ENCODE peak calls at places on chromosomes 1 and 21, in five cellular contexts. E is nephron progenitor cell; R is fibroblast of lung; D is stimulated activated CD4-positive, alpha-beta T cell treated with anti-CD3 and anti-CD28 coated beads, Interleukin-2, amount 100 ng/mL, for 48 hours; J is nucleus accumbens. B is an unnamed sample.

GRCh38 chr1:204380293-204380831 is 20.6 kb upstream of the PLEKHA6 start:
- DNase-seq in D (no peak), E (no peak), J (no peak), R (no peak), B (no peak)

GRCh38 chr21:45887121-45887611 is 94.4 kb upstream of the COL6A1 start:
- DNase-seq in E (no peak), J (peak; percentile 41), R (peak; percentile 50), D (no peak), B (no peak)

GRCh38 chr1:182102042-182102416 is 40.5 kb upstream of the ZNF648 start:
- DNase-seq in D (no peak), E (no peak), R (no peak), J (no peak), B (no peak)

GRCh38 chr1:238951809-238952208 is 434.6 kb upstream of the CHRM3 start:
- DNase-seq in D (no peak), J (no peak), R (peak; percentile 49), E (peak; percentile 22), B (no peak)

GRCh38 chr1:70146488-70146887 is 58.9 kb downstream of the LRRC40 start:
- DNase-seq in J (no peak), D (no peak), R (peak; percentile 70), E (no peak), B (no peak)

GRCh38 chr1:43902058-43902831 is 31.4 kb upstream of the ARTN start:
- DNase-seq in R (no peak), E (no peak), J (no peak), D (no peak), B (no peak)

GRCh38 chr1:183841550-183841949 is 36.6 kb downstream of the RGL1 start:
- DNase-seq in J (no peak), D (no peak), E (no peak), R (no peak), B (no peak)

GRCh38 chr21:44969965-44970755 is 30.3 kb downstream of the SLX9 start:
- DNase-seq in D (no peak), R (no peak), E (no peak), J (no peak), B (peak; percentile 47)

GRCh38 chr1:94243665-94244064 is 6.3 kb upstream of the ARHGAP29 start:
- DNase-seq in R (no peak), D (no peak), E (no peak), J (no peak), B (no peak)

GRCh38 chr1:30747028-30748008 is 10.3 kb downstream of the LAPTM5 start:
- DNase-seq in E (no peak), J (no peak), R (no peak), D (no peak), B (no peak)

GRCh38 chr1:87410771-87411170 is 82.1 kb downstream of the LMO4 start:
- DNase-seq in D (no peak), J (peak; percentile 90), R (peak; percentile 28), E (no peak), B (no peak)

GRCh38 chr1:111503585-111504060 is at the start of the genes ADORA3 and TMIGD3:
- DNase-seq in J (no peak), R (no peak), E (no peak), D (no peak), B (no peak)

GRCh38 chr1:110606784-110607662 is 865 bp upstream of the KCNA2 start:
- DNase-seq in J (no peak), D (no peak), R (no peak), E (peak; percentile 53), B (no peak)

GRCh38 chr1:9860887-9861286 is 37.1 kb upstream of the CLSTN1 start:
- DNase-seq in R (no peak), D (no peak), J (no peak), E (no peak), B (no peak)

GRCh38 chr1:22184892-22185612 is 42.2 kb upstream of the WNT4 start:
- DNase-seq in E (peak; percentile 50), D (no peak), J (no peak), R (peak; percentile 5), B (no peak)

GRCh38 chr1:50977575-50978143 is 7.6 kb downstream of the CDKN2C start:
- DNase-seq in E (peak; percentile 62), D (no peak), J (no peak), R (peak; percentile 60), B (peak; percentile 60)

GRCh38 chr1:15507278-15507677 is 16.7 kb downstream of the CASP9 start:
- DNase-seq in J (no peak), D (no peak), E (no peak), R (no peak), B (no peak)

GRCh38 chr1:67188137-67188536 is 21.9 kb downstream of the IL23R start:
- DNase-seq in R (no peak), D (no peak), J (no peak), E (no peak), B (no peak)

GRCh38 chr1:20035114-20035513 is 34.9 kb upstream of the PLA2G5 start:
- DNase-seq in E (no peak), R (no peak), J (no peak), D (no peak), B (no peak)

GRCh38 chr1:184986250-184986649 is 11.9 kb upstream of the NIBAN1 start:
- DNase-seq in J (no peak), R (peak; percentile 65), D (no peak), E (no peak), B (no peak)